ENCODE peak calls at places on chromosomes 2 and 18, in four cellular contexts. One of them, this sample, is unnamed. For H3K4me1, the result is how much of the 10 kb centered on the place peaks cover.

GRCh38 chr2:3460831-3461544 is 58.3 kb downstream of the ADI1 start:
- DNase-seq in tibial artery: peak
- DNase-seq in small intestine: peak
- DNase-seq in HCT116: no peak
- DNase-seq in this sample: no peak

GRCh38 chr2:172084734-172085459 is 410 bp upstream of the DLX1 start:
- DNase-seq in tibial artery: peak
- DNase-seq in small intestine: peak
- DNase-seq in HCT116: peak
- DNase-seq in this sample: peak

GRCh38 chr2:8669157-8669852 is 12.6 kb upstream of the ID2 start:
- DNase-seq in tibial artery: no peak
- DNase-seq in small intestine: no peak
- DNase-seq in HCT116: no peak
- DNase-seq in this sample: peak

GRCh38 chr2:142153601-142154000 is 22.8 kb upstream of the LRP1B start:
- DNase-seq in tibial artery: no peak
- DNase-seq in small intestine: no peak
- DNase-seq in HCT116: no peak
- DNase-seq in this sample: no peak

GRCh38 chr2:98378901-98379300 is 32.6 kb downstream of the CNGA3 start:
- DNase-seq in tibial artery: no peak
- DNase-seq in small intestine: peak
- DNase-seq in HCT116: no peak
- DNase-seq in this sample: no peak

GRCh38 chr18:28087173-28087563 is 89.8 kb downstream of the CDH2 start:
- DNase-seq in tibial artery: no peak
- DNase-seq in small intestine: no peak
- DNase-seq in HCT116: no peak
- DNase-seq in this sample: no peak

GRCh38 chr2:224004105-224004715 is 34.9 kb downstream of the SERPINE2 start:
- DNase-seq in tibial artery: no peak
- DNase-seq in small intestine: no peak
- DNase-seq in HCT116: no peak
- DNase-seq in this sample: no peak

GRCh38 chr2:231667497-231667896 is 40.8 kb upstream of the PTMA start:
- DNase-seq in tibial artery: no peak
- DNase-seq in small intestine: peak
- DNase-seq in HCT116: no peak
- DNase-seq in this sample: no peak

GRCh38 chr2:186780701-186781316 is 68.2 kb downstream of the ZSWIM2 start:
- DNase-seq in tibial artery: no peak
- DNase-seq in small intestine: no peak
- DNase-seq in HCT116: peak
- DNase-seq in this sample: no peak

GRCh38 chr2:97745474-97746172 is 32.2 kb downstream of the ZAP70 start:
- DNase-seq in tibial artery: no peak
- DNase-seq in small intestine: peak
- DNase-seq in HCT116: no peak
- DNase-seq in this sample: no peak

GRCh38 chr2:71101656-71102055 is 28.4 kb downstream of the MCEE start:
- DNase-seq in tibial artery: no peak
- DNase-seq in small intestine: no peak
- DNase-seq in HCT116: no peak
- DNase-seq in this sample: no peak

GRCh38 chr2:60550151-60550983 is 3.1 kb downstream of the BCL11A start:
- DNase-seq in tibial artery: no peak
- DNase-seq in small intestine: peak
- DNase-seq in HCT116: peak
- DNase-seq in this sample: peak

GRCh38 chr2:237118025-237118424 is 32.3 kb downstream of the COPS8 start:
- DNase-seq in tibial artery: no peak
- DNase-seq in small intestine: no peak
- DNase-seq in HCT116: no peak
- DNase-seq in this sample: no peak

GRCh38 chr2:227817940-227818568 is 4.4 kb downstream of the CCL20 start:
- DNase-seq in tibial artery: peak
- DNase-seq in small intestine: peak
- DNase-seq in HCT116: peak
- DNase-seq in this sample: peak

GRCh38 chr2:189285962-189286648 is 106.5 kb upstream of the COL5A2 start:
- DNase-seq in tibial artery: no peak
- DNase-seq in small intestine: no peak
- DNase-seq in HCT116: no peak
- DNase-seq in this sample: no peak

GRCh38 chr18:3454365-3455089 is 4.6 kb downstream of the TGIF1 start:
- DNase-seq in tibial artery: no peak
- DNase-seq in small intestine: peak
- DNase-seq in HCT116: no peak
- DNase-seq in this sample: no peak

GRCh38 chr2:231294578-231295362 is 96.3 kb downstream of the ARMC9 start:
- DNase-seq in tibial artery: no peak
- DNase-seq in small intestine: no peak
- DNase-seq in HCT116: no peak
- DNase-seq in this sample: no peak

GRCh38 chr18:3207565-3207964 is 12.2 kb downstream of the MYOM1 start:
- DNase-seq in tibial artery: no peak
- DNase-seq in small intestine: peak
- DNase-seq in HCT116: peak
- DNase-seq in this sample: peak

GRCh38 chr2:45010706-45011036 is 1.4 kb upstream of the SIX2 start:
- DNase-seq in tibial artery: no peak
- DNase-seq in small intestine: no peak
- DNase-seq in HCT116: no peak
- DNase-seq in this sample: no peak

GRCh38 chr2:229869226-229869625 is 52.6 kb downstream of the TRIP12 start:
- DNase-seq in tibial artery: no peak
- DNase-seq in small intestine: no peak
- DNase-seq in HCT116: no peak
- DNase-seq in this sample: no peak

GRCh38 chr2:15745907-15746306 is 154.2 kb downstream of the DDX1 start:
- DNase-seq in tibial artery: no peak
- DNase-seq in small intestine: no peak
- DNase-seq in HCT116: no peak
- DNase-seq in this sample: no peak

GRCh38 chr2:216344958-216345315 is 27.3 kb downstream of the MARCHF4 start:
- DNase-seq in tibial artery: no peak
- DNase-seq in small intestine: no peak
- DNase-seq in HCT116: no peak
- DNase-seq in this sample: no peak
- H3K4me1 ChIP-seq in tibial artery: under half
- H3K4me1 ChIP-seq in small intestine: under half
- H3K4me1 ChIP-seq in HCT116: under half
- H3K4me1 ChIP-seq in this sample: under half

GRCh38 chr2:112701092-112701491 is 19.7 kb upstream of the NT5DC4 start:
- DNase-seq in tibial artery: no peak
- DNase-seq in small intestine: no peak
- DNase-seq in HCT116: no peak
- DNase-seq in this sample: no peak
- H3K27ac ChIP-seq in tibial artery: no peak
- H3K27ac ChIP-seq in small intestine: no peak
- H3K27ac ChIP-seq in HCT116: no peak
- H3K27ac ChIP-seq in this sample: no peak

GRCh38 chr18:63182861-63183260 is 136.7 kb downstream of the BCL2 start:
- DNase-seq in tibial artery: no peak
- DNase-seq in small intestine: no peak
- DNase-seq in HCT116: no peak
- DNase-seq in this sample: no peak
- H3K4me1 ChIP-seq in tibial artery: under half
- H3K4me1 ChIP-seq in small intestine: under half
- H3K4me1 ChIP-seq in HCT116: under half
- H3K4me1 ChIP-seq in this sample: half or more

GRCh38 chr2:28618221-28619141 is 122.6 kb downstream of the PLB1 start:
- DNase-seq in tibial artery: peak
- DNase-seq in small intestine: no peak
- DNase-seq in HCT116: no peak
- DNase-seq in this sample: peak

GRCh38 chr2:28615691-28616090 is 119.8 kb downstream of the PLB1 start:
- DNase-seq in tibial artery: no peak
- DNase-seq in small intestine: no peak
- DNase-seq in HCT116: no peak
- DNase-seq in this sample: no peak

GRCh38 chr2:28617502-28618184 is 121.8 kb downstream of the PLB1 start:
- DNase-seq in tibial artery: peak
- DNase-seq in small intestine: no peak
- DNase-seq in HCT116: no peak
- DNase-seq in this sample: peak

GRCh38 chr2:28613616-28614501 is 118.0 kb downstream of the PLB1 start:
- DNase-seq in tibial artery: no peak
- DNase-seq in small intestine: no peak
- DNase-seq in HCT116: peak
- DNase-seq in this sample: no peak

DNA sequence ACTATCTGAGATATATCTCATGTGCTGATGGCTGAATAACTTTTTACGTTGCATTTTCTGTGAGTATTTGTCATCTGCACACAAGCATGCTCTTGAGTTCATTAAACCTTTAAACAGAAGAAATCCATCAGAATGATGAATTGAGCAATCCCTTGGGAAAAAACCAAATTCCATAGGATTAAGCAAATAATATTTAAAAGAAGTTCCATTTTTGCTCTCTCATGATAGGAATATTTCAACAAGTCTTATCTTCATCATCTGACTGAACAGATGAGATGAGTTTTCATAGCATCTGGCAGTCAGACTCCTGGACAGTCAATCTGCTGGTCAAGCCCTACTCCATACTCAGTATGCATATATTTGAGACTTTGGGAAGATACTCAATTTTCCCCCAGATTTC is 120.8 kb downstream of the PLB1 start:
- DNase-seq in tibial artery: no peak
- DNase-seq in small intestine: no peak
- DNase-seq in HCT116: no peak
- DNase-seq in this sample: no peak
- H3K27ac ChIP-seq in tibial artery: no peak
- H3K27ac ChIP-seq in small intestine: no peak
- H3K27ac ChIP-seq in HCT116: no peak
- H3K27ac ChIP-seq in this sample: no peak

GRCh38 chr2:108573070-108573469 is 38.8 kb downstream of the LIMS1 start:
- DNase-seq in tibial artery: no peak
- DNase-seq in small intestine: no peak
- DNase-seq in HCT116: no peak
- DNase-seq in this sample: no peak
- H3K4me1 ChIP-seq in tibial artery: under half
- H3K4me1 ChIP-seq in small intestine: under half
- H3K4me1 ChIP-seq in HCT116: under half
- H3K4me1 ChIP-seq in this sample: half or more

GRCh38 chr2:201856561-201856960 is 50.2 kb downstream of the CDK15 start:
- DNase-seq in tibial artery: no peak
- DNase-seq in small intestine: no peak
- DNase-seq in HCT116: no peak
- DNase-seq in this sample: no peak

GRCh38 chr2:201857326-201857725 is 51.0 kb downstream of the CDK15 start:
- DNase-seq in tibial artery: no peak
- DNase-seq in small intestine: no peak
- DNase-seq in HCT116: no peak
- DNase-seq in this sample: no peak

GRCh38 chr2:201854221-201854801 is 48.0 kb downstream of the CDK15 start:
- DNase-seq in tibial artery: no peak
- DNase-seq in small intestine: no peak
- DNase-seq in HCT116: no peak
- DNase-seq in this sample: no peak

GRCh38 chr2:201854841-201855240 is 48.5 kb downstream of the CDK15 start:
- DNase-seq in tibial artery: no peak
- DNase-seq in small intestine: no peak
- DNase-seq in HCT116: no peak
- DNase-seq in this sample: no peak

DNA sequence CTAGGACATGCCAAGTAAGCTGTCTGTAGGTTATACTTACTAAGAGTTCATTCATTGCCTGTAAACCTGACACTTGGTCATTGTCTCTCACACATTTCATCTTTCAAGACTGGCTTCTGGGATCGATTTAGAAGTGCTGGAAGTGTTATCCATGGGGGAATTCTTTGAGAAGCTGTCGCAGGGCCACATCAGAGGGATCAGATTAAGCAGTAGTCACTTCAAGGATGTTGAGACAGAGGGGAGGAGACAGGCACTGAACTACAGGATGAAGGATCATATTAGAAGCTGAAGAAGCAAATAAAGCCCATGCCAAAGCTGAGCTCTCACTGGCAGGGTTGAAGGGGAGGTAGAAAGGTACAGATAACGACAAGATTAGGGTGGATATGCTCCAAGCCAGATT is 49.0 kb downstream of the CDK15 start:
- DNase-seq in tibial artery: no peak
- DNase-seq in small intestine: no peak
- DNase-seq in HCT116: no peak
- DNase-seq in this sample: no peak
- H3K27ac ChIP-seq in tibial artery: no peak
- H3K27ac ChIP-seq in small intestine: no peak
- H3K27ac ChIP-seq in HCT116: no peak
- H3K27ac ChIP-seq in this sample: no peak

GRCh38 chr2:205702576-205702975 is 20.3 kb downstream of the NRP2 start:
- DNase-seq in tibial artery: no peak
- DNase-seq in small intestine: no peak
- DNase-seq in HCT116: no peak
- DNase-seq in this sample: no peak

GRCh38 chr2:205700331-205701132 is 18.2 kb downstream of the NRP2 start:
- DNase-seq in tibial artery: peak
- DNase-seq in small intestine: peak
- DNase-seq in HCT116: no peak
- DNase-seq in this sample: no peak

GRCh38 chr2:205699554-205700289 is 17.4 kb downstream of the NRP2 start:
- DNase-seq in tibial artery: no peak
- DNase-seq in small intestine: no peak
- DNase-seq in HCT116: no peak
- DNase-seq in this sample: no peak

GRCh38 chr2:205703471-205703870 is 21.2 kb downstream of the NRP2 start:
- DNase-seq in tibial artery: no peak
- DNase-seq in small intestine: no peak
- DNase-seq in HCT116: no peak
- DNase-seq in this sample: no peak

GRCh38 chr2:205701509-205701908 is 19.2 kb downstream of the NRP2 start:
- DNase-seq in tibial artery: no peak
- DNase-seq in small intestine: no peak
- DNase-seq in HCT116: no peak
- DNase-seq in this sample: no peak
- H3K4me1 ChIP-seq in tibial artery: under half
- H3K4me1 ChIP-seq in small intestine: under half
- H3K4me1 ChIP-seq in HCT116: under half
- H3K4me1 ChIP-seq in this sample: under half

This sample was measured in psoas muscle.